ENCODE peak calls at places on chromosomes 2 and 18, in six cellular contexts. One of them, this sample, is unnamed.

GRCh38 chr2:160432633-160433032 is 61.0 kb downstream of the RBMS1 start:
- DNase-seq in adrenal gland: no peak
- DNase-seq in GM12865: no peak
- DNase-seq in skeletal muscle cell: no peak
- DNase-seq in heart left ventricle: no peak
- DNase-seq in lower leg skin: no peak
- DNase-seq in this sample: peak; percentile 56

GRCh38 chr2:40030451-40030975 is 251.5 kb upstream of the THUMPD2 start:
- DNase-seq in adrenal gland: no peak
- DNase-seq in GM12865: no peak
- DNase-seq in skeletal muscle cell: no peak
- DNase-seq in heart left ventricle: no peak
- DNase-seq in lower leg skin: no peak
- DNase-seq in this sample: no peak

GRCh38 chr2:219633276-219634065 is 6.0 kb downstream of the SLC4A3 start:
- DNase-seq in adrenal gland: no peak
- DNase-seq in GM12865: no peak
- DNase-seq in skeletal muscle cell: no peak
- DNase-seq in heart left ventricle: no peak
- DNase-seq in lower leg skin: peak; percentile 83
- DNase-seq in this sample: no peak

GRCh38 chr18:9156604-9157249 is 20.1 kb downstream of the ANKRD12 start:
- DNase-seq in adrenal gland: no peak
- DNase-seq in GM12865: no peak
- DNase-seq in skeletal muscle cell: no peak
- DNase-seq in heart left ventricle: no peak
- DNase-seq in lower leg skin: no peak
- DNase-seq in this sample: no peak

GRCh38 chr2:215241791-215242305 is 70.0 kb upstream of the ATIC start:
- DNase-seq in adrenal gland: no peak
- DNase-seq in GM12865: no peak
- DNase-seq in skeletal muscle cell: no peak
- DNase-seq in heart left ventricle: no peak
- DNase-seq in lower leg skin: no peak
- DNase-seq in this sample: no peak

GRCh38 chr18:59298871-59299270 is 19.6 kb downstream of the CPLX4 start:
- DNase-seq in adrenal gland: no peak
- DNase-seq in GM12865: no peak
- DNase-seq in skeletal muscle cell: no peak
- DNase-seq in heart left ventricle: no peak
- DNase-seq in lower leg skin: no peak
- DNase-seq in this sample: no peak

GRCh38 chr2:240905176-240905781 is 857 bp upstream of the CROCC2 start:
- DNase-seq in adrenal gland: no peak
- DNase-seq in GM12865: no peak
- DNase-seq in skeletal muscle cell: no peak
- DNase-seq in heart left ventricle: no peak
- DNase-seq in lower leg skin: no peak
- DNase-seq in this sample: no peak

GRCh38 chr2:209719034-209719433 is 52.6 kb upstream of the UNC80 start:
- DNase-seq in adrenal gland: no peak
- DNase-seq in GM12865: no peak
- DNase-seq in skeletal muscle cell: no peak
- DNase-seq in heart left ventricle: no peak
- DNase-seq in lower leg skin: no peak
- DNase-seq in this sample: no peak

GRCh38 chr2:128396500-128396891 is 77.8 kb upstream of the HS6ST1 start:
- DNase-seq in adrenal gland: no peak
- DNase-seq in GM12865: no peak
- DNase-seq in skeletal muscle cell: no peak
- DNase-seq in heart left ventricle: no peak
- DNase-seq in lower leg skin: peak; percentile 68
- DNase-seq in this sample: peak; percentile 67

GRCh38 chr2:234111523-234111922 is 61.0 kb downstream of the SPP2 start:
- DNase-seq in adrenal gland: peak; percentile 46
- DNase-seq in GM12865: no peak
- DNase-seq in skeletal muscle cell: no peak
- DNase-seq in heart left ventricle: no peak
- DNase-seq in lower leg skin: no peak
- DNase-seq in this sample: no peak

GRCh38 chr2:227164745-227165350 is 424 bp downstream of the COL4A3 start:
- DNase-seq in adrenal gland: peak; percentile 70
- DNase-seq in GM12865: peak; percentile 87
- DNase-seq in skeletal muscle cell: no peak
- DNase-seq in heart left ventricle: no peak
- DNase-seq in lower leg skin: no peak
- DNase-seq in this sample: no peak

GRCh38 chr2:185745864-185746859 is 7.6 kb downstream of the FSIP2 start:
- DNase-seq in adrenal gland: no peak
- DNase-seq in GM12865: no peak
- DNase-seq in skeletal muscle cell: no peak
- DNase-seq in heart left ventricle: no peak
- DNase-seq in lower leg skin: no peak
- DNase-seq in this sample: no peak

GRCh38 chr2:226758886-226759660 is 40.5 kb downstream of the IRS1 start:
- DNase-seq in adrenal gland: no peak
- DNase-seq in GM12865: no peak
- DNase-seq in skeletal muscle cell: peak; percentile 70
- DNase-seq in heart left ventricle: no peak
- DNase-seq in lower leg skin: no peak
- DNase-seq in this sample: peak; percentile 61

GRCh38 chr2:63194175-63194574 is 143.5 kb downstream of the OTX1 start:
- DNase-seq in adrenal gland: no peak
- DNase-seq in GM12865: no peak
- DNase-seq in skeletal muscle cell: no peak
- DNase-seq in heart left ventricle: no peak
- DNase-seq in lower leg skin: no peak
- DNase-seq in this sample: no peak

GRCh38 chr18:27184115-27185024 is 738 bp downstream of the CHST9 start:
- DNase-seq in adrenal gland: no peak
- DNase-seq in GM12865: no peak
- DNase-seq in skeletal muscle cell: no peak
- DNase-seq in heart left ventricle: no peak
- DNase-seq in lower leg skin: no peak
- DNase-seq in this sample: no peak
- H3K4me3 ChIP-seq in adrenal gland: no peak overlapping the region
- H3K4me3 ChIP-seq in GM12865: no peak overlapping the region
- H3K4me3 ChIP-seq in skeletal muscle cell: no peak overlapping the region
- H3K4me3 ChIP-seq in heart left ventricle: peak overlapping the region; percentile 50
- H3K4me3 ChIP-seq in lower leg skin: no peak overlapping the region
- H3K4me3 ChIP-seq in this sample: peak overlapping the region; percentile 36

GRCh38 chr2:172927381-172928357 is 148.0 kb upstream of the MAP3K20 start:
- DNase-seq in adrenal gland: peak; percentile 74
- DNase-seq in GM12865: no peak
- DNase-seq in skeletal muscle cell: peak; percentile 82
- DNase-seq in heart left ventricle: no peak
- DNase-seq in lower leg skin: no peak
- DNase-seq in this sample: peak; percentile 84
- H3K4me3 ChIP-seq in adrenal gland: no peak overlapping the region
- H3K4me3 ChIP-seq in GM12865: no peak overlapping the region
- H3K4me3 ChIP-seq in skeletal muscle cell: no peak overlapping the region
- H3K4me3 ChIP-seq in heart left ventricle: peak overlapping the region; percentile 17
- H3K4me3 ChIP-seq in lower leg skin: no peak overlapping the region
- H3K4me3 ChIP-seq in this sample: no peak overlapping the region

GRCh38 chr2:152407204-152407721 is 72.3 kb downstream of the FMNL2 start:
- DNase-seq in adrenal gland: peak; percentile 49
- DNase-seq in GM12865: peak; percentile 84
- DNase-seq in skeletal muscle cell: no peak
- DNase-seq in heart left ventricle: peak; percentile 33
- DNase-seq in lower leg skin: peak; percentile 88
- DNase-seq in this sample: peak; percentile 53

GRCh38 chr2:152408260-152408659 is 73.3 kb downstream of the FMNL2 start:
- DNase-seq in adrenal gland: no peak
- DNase-seq in GM12865: no peak
- DNase-seq in skeletal muscle cell: no peak
- DNase-seq in heart left ventricle: no peak
- DNase-seq in lower leg skin: no peak
- DNase-seq in this sample: no peak

GRCh38 chr2:152407806-152408205 is 72.8 kb downstream of the FMNL2 start:
- DNase-seq in adrenal gland: no peak
- DNase-seq in GM12865: no peak
- DNase-seq in skeletal muscle cell: no peak
- DNase-seq in heart left ventricle: no peak
- DNase-seq in lower leg skin: no peak
- DNase-seq in this sample: no peak

GRCh38 chr2:152411154-152411553 is 76.2 kb downstream of the FMNL2 start:
- DNase-seq in adrenal gland: no peak
- DNase-seq in GM12865: no peak
- DNase-seq in skeletal muscle cell: no peak
- DNase-seq in heart left ventricle: no peak
- DNase-seq in lower leg skin: no peak
- DNase-seq in this sample: no peak

DNA sequence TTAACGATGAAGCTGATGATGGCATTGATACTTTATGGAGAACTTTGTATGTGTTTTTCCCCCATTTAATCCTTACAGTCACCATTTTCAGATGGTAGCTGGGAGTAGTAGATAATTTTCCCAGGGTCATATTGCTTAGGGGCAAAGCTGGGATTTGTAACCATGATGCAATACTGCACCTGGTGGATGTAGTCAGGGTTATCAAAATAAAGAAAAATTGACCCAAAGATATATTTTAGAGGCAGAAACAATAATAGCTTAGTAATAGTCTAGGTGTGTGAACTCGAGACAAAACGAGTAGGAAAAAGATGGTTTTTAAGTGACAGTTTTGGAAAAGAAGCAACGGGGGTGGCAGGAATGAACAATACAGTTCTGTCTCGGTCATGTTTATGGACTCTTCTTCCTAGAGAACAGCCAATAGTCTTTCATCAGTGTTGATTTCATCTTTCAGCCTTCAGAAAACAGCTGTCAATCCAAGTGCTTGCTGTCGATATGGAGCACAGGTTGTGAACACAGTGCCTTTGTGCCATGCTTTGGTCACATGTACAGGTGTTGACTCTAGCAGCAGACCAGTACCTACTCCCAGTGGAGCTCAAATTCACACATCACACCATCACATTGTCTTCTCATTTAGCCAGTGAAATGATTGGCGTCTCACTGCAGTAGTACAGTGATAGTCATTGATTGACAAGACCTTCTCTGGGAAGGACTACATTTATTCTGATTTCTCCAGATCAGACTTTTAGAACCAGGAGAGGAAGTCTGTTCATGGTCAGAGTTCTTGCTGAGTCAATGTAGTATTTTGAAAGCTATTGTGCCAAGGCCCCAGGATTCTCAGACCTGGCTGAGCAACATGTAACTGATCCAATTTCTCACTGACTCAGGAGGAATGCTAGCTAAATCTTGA is 75.0 kb downstream of the FMNL2 start:
- DNase-seq in adrenal gland: peak; percentile 47
- DNase-seq in GM12865: no peak
- DNase-seq in skeletal muscle cell: peak; percentile 48
- DNase-seq in heart left ventricle: no peak
- DNase-seq in lower leg skin: no peak
- DNase-seq in this sample: peak; percentile 40
- H3K4me3 ChIP-seq in adrenal gland: no peak overlapping the region
- H3K4me3 ChIP-seq in GM12865: no peak overlapping the region
- H3K4me3 ChIP-seq in skeletal muscle cell: no peak overlapping the region
- H3K4me3 ChIP-seq in heart left ventricle: no peak overlapping the region
- H3K4me3 ChIP-seq in lower leg skin: no peak overlapping the region
- H3K4me3 ChIP-seq in this sample: no peak overlapping the region

GRCh38 chr2:118319271-118319684 is 231.0 kb downstream of the INSIG2 start:
- DNase-seq in adrenal gland: no peak
- DNase-seq in GM12865: no peak
- DNase-seq in skeletal muscle cell: no peak
- DNase-seq in heart left ventricle: no peak
- DNase-seq in lower leg skin: no peak
- DNase-seq in this sample: no peak
- H3K4me3 ChIP-seq in adrenal gland: no peak overlapping the region
- H3K4me3 ChIP-seq in GM12865: no peak overlapping the region
- H3K4me3 ChIP-seq in skeletal muscle cell: no peak overlapping the region
- H3K4me3 ChIP-seq in heart left ventricle: no peak overlapping the region
- H3K4me3 ChIP-seq in lower leg skin: no peak overlapping the region
- H3K4me3 ChIP-seq in this sample: no peak overlapping the region

DNA sequence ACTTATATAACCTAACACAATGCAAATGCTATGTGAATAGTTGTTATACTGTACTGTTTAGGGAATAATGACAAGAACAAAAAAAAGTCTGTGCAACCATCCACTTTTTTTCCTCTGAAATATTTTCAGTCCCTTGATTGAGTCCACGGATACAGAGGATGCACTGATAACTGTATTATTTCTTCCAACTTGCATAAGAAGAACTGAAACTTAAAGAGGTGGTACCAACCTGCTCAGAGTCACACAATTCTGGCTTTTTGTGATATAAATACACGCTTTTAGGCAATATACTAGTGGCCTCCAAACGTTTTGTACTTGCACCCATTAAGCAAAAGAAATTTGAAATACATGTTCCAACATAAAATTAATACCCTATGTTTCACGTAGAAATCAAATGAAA is 1.3 kb downstream of the SMC6 start:
- DNase-seq in adrenal gland: no peak
- DNase-seq in GM12865: peak; percentile 39
- DNase-seq in skeletal muscle cell: no peak
- DNase-seq in heart left ventricle: no peak
- DNase-seq in lower leg skin: no peak
- DNase-seq in this sample: no peak
- H3K4me3 ChIP-seq in adrenal gland: no peak overlapping the region
- H3K4me3 ChIP-seq in GM12865: peak overlapping the region; percentile 84
- H3K4me3 ChIP-seq in skeletal muscle cell: peak overlapping the region; percentile 94
- H3K4me3 ChIP-seq in heart left ventricle: peak overlapping the region; percentile 96
- H3K4me3 ChIP-seq in lower leg skin: no peak overlapping the region
- H3K4me3 ChIP-seq in this sample: peak overlapping the region; percentile 90

DNA sequence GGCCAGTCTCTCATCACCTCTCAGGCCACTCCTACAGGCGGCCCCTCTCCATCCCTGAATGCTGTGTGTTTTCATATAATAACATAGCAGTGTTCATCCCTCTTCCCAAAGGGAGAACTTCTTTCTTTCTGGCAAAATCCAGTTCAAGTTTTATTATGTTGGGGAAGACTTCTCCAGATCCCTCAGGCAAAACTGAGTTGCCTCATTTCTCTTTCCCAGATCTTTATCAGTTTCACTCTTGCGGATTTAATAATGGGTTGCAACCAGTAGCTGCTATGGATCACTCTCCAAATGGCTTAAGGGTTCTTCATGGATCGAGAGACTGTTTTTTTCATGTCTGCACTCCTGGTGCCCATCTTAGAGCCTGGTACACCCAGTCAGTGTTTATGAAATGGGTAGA is 129.9 kb downstream of the FHOD3 start:
- DNase-seq in adrenal gland: no peak
- DNase-seq in GM12865: no peak
- DNase-seq in skeletal muscle cell: no peak
- DNase-seq in heart left ventricle: no peak
- DNase-seq in lower leg skin: no peak
- DNase-seq in this sample: no peak
- H3K4me3 ChIP-seq in adrenal gland: no peak overlapping the region
- H3K4me3 ChIP-seq in GM12865: no peak overlapping the region
- H3K4me3 ChIP-seq in skeletal muscle cell: no peak overlapping the region
- H3K4me3 ChIP-seq in heart left ventricle: no peak overlapping the region
- H3K4me3 ChIP-seq in lower leg skin: no peak overlapping the region
- H3K4me3 ChIP-seq in this sample: no peak overlapping the region

DNA sequence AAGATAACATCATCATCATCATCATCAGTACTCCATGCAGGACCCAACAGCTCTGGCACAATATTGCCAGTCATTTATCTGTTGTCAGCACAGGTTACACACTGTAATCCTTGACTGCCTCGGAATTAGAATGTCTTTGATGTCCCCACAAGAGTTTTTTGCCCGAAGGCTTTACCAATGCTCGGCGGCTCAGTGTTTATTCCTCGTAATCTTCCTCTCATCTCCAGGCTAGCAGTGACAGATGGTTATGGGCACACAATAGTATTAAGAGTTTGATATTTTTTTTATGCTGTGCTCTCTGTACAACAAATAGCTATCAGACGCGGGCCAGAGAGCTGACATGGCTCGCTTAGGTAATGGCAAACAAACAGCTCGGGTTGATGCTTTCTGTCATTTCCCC is 515.2 kb downstream of the ZEB2 start:
- DNase-seq in adrenal gland: no peak
- DNase-seq in GM12865: no peak
- DNase-seq in skeletal muscle cell: no peak
- DNase-seq in heart left ventricle: no peak
- DNase-seq in lower leg skin: no peak
- DNase-seq in this sample: no peak
- H3K4me3 ChIP-seq in adrenal gland: no peak overlapping the region
- H3K4me3 ChIP-seq in GM12865: no peak overlapping the region
- H3K4me3 ChIP-seq in skeletal muscle cell: no peak overlapping the region
- H3K4me3 ChIP-seq in heart left ventricle: no peak overlapping the region
- H3K4me3 ChIP-seq in lower leg skin: no peak overlapping the region
- H3K4me3 ChIP-seq in this sample: no peak overlapping the region

This sample was measured in brain microvascular endothelial cell.